ENCODE peak calls at places on chromosomes 1 and 21, in seven cellular contexts. One of them, this sample, is unnamed.

GRCh38 chr1:221274373-221274772 is 395.1 kb downstream of the HLX start:
- DNase-seq in HEK293T: no peak
- DNase-seq in WTC11: no peak
- DNase-seq in HCT116: no peak
- DNase-seq in H1: no peak
- DNase-seq in K562: no peak
- DNase-seq in HepG2: no peak
- DNase-seq in this sample: no peak

GRCh38 chr1:107804134-107804533 is 160.8 kb downstream of the VAV3 start:
- DNase-seq in HEK293T: no peak
- DNase-seq in WTC11: no peak
- DNase-seq in HCT116: no peak
- DNase-seq in H1: no peak
- DNase-seq in K562: no peak
- DNase-seq in HepG2: no peak
- DNase-seq in this sample: no peak

GRCh38 chr1:15848143-15848928 is 829 bp downstream of the SPEN start:
- DNase-seq in HEK293T: no peak
- DNase-seq in WTC11: peak
- DNase-seq in HCT116: no peak
- DNase-seq in H1: no peak
- DNase-seq in K562: peak
- DNase-seq in HepG2: no peak
- DNase-seq in this sample: no peak

GRCh38 chr1:168065511-168065910 is 71.2 kb downstream of the GPR161 start:
- DNase-seq in HEK293T: no peak
- DNase-seq in WTC11: no peak
- DNase-seq in HCT116: no peak
- DNase-seq in H1: no peak
- DNase-seq in K562: no peak
- DNase-seq in HepG2: no peak
- DNase-seq in this sample: no peak

GRCh38 chr1:174568551-174568950 is 120.8 kb downstream of the GPR52 start:
- DNase-seq in HEK293T: no peak
- DNase-seq in WTC11: no peak
- DNase-seq in HCT116: no peak
- DNase-seq in H1: no peak
- DNase-seq in K562: no peak
- DNase-seq in HepG2: no peak
- DNase-seq in this sample: no peak

GRCh38 chr21:26966978-26967913 is at the start of gene ADAMTS5:
- DNase-seq in HEK293T: peak
- DNase-seq in WTC11: peak
- DNase-seq in HCT116: no peak
- DNase-seq in H1: no peak
- DNase-seq in K562: no peak
- DNase-seq in HepG2: no peak
- DNase-seq in this sample: no peak

GRCh38 chr1:196685506-196685905 is 33.7 kb downstream of the CFH start:
- DNase-seq in HEK293T: no peak
- DNase-seq in WTC11: no peak
- DNase-seq in HCT116: no peak
- DNase-seq in H1: no peak
- DNase-seq in K562: no peak
- DNase-seq in HepG2: no peak
- DNase-seq in this sample: no peak

GRCh38 chr1:5949074-5949760 is 43.0 kb downstream of the NPHP4 start:
- DNase-seq in HEK293T: peak
- DNase-seq in WTC11: no peak
- DNase-seq in HCT116: no peak
- DNase-seq in H1: no peak
- DNase-seq in K562: peak
- DNase-seq in HepG2: peak
- DNase-seq in this sample: no peak

GRCh38 chr1:51961954-51962353 is 28.5 kb downstream of the RAB3B start:
- DNase-seq in HEK293T: no peak
- DNase-seq in WTC11: no peak
- DNase-seq in HCT116: no peak
- DNase-seq in H1: no peak
- DNase-seq in K562: no peak
- DNase-seq in HepG2: no peak
- DNase-seq in this sample: no peak

GRCh38 chr1:176694713-176695112 is 231.7 kb downstream of the PAPPA2 start:
- DNase-seq in HEK293T: no peak
- DNase-seq in WTC11: peak
- DNase-seq in HCT116: no peak
- DNase-seq in H1: no peak
- DNase-seq in K562: no peak
- DNase-seq in HepG2: no peak
- DNase-seq in this sample: no peak

GRCh38 chr1:227961651-227962050 is 13.9 kb upstream of the WNT9A start:
- DNase-seq in HEK293T: no peak
- DNase-seq in WTC11: no peak
- DNase-seq in HCT116: no peak
- DNase-seq in H1: no peak
- DNase-seq in K562: no peak
- DNase-seq in HepG2: no peak
- DNase-seq in this sample: no peak

GRCh38 chr1:106619080-106619826 is 437.2 kb upstream of the PRMT6 start:
- DNase-seq in HEK293T: no peak
- DNase-seq in WTC11: no peak
- DNase-seq in HCT116: no peak
- DNase-seq in H1: no peak
- DNase-seq in K562: no peak
- DNase-seq in HepG2: no peak
- DNase-seq in this sample: no peak

GRCh38 chr1:224047538-224047937 is 66.4 kb upstream of the FBXO28 start:
- DNase-seq in HEK293T: no peak
- DNase-seq in WTC11: no peak
- DNase-seq in HCT116: no peak
- DNase-seq in H1: no peak
- DNase-seq in K562: no peak
- DNase-seq in HepG2: no peak
- DNase-seq in this sample: no peak

GRCh38 chr1:172906778-172907592 is 143.8 kb downstream of the TNFSF18 start:
- DNase-seq in HEK293T: no peak
- DNase-seq in WTC11: no peak
- DNase-seq in HCT116: peak
- DNase-seq in H1: no peak
- DNase-seq in K562: peak
- DNase-seq in HepG2: no peak
- DNase-seq in this sample: no peak

GRCh38 chr1:64758233-64758632 is 13.4 kb downstream of the RAVER2 start:
- DNase-seq in HEK293T: no peak
- DNase-seq in WTC11: no peak
- DNase-seq in HCT116: no peak
- DNase-seq in H1: no peak
- DNase-seq in K562: no peak
- DNase-seq in HepG2: no peak
- DNase-seq in this sample: no peak

GRCh38 chr1:3899776-3900149 is 309 bp downstream of the C1orf174 start:
- DNase-seq in HEK293T: no peak
- DNase-seq in WTC11: peak
- DNase-seq in HCT116: no peak
- DNase-seq in H1: no peak
- DNase-seq in K562: peak
- DNase-seq in HepG2: no peak
- DNase-seq in this sample: no peak

GRCh38 chr1:246689409-246689997 is 34.7 kb upstream of the SCCPDH start:
- DNase-seq in HEK293T: peak
- DNase-seq in WTC11: peak
- DNase-seq in HCT116: peak
- DNase-seq in H1: peak
- DNase-seq in K562: peak
- DNase-seq in HepG2: peak
- DNase-seq in this sample: peak

GRCh38 chr1:185017338-185017737 is 28.0 kb upstream of the RNF2 start:
- DNase-seq in HEK293T: no peak
- DNase-seq in WTC11: no peak
- DNase-seq in HCT116: peak
- DNase-seq in H1: no peak
- DNase-seq in K562: no peak
- DNase-seq in HepG2: no peak
- DNase-seq in this sample: no peak

GRCh38 chr1:109198043-109198695 is 15.5 kb upstream of the SARS1 start:
- DNase-seq in HEK293T: no peak
- DNase-seq in WTC11: no peak
- DNase-seq in HCT116: no peak
- DNase-seq in H1: no peak
- DNase-seq in K562: peak
- DNase-seq in HepG2: no peak
- DNase-seq in this sample: no peak

GRCh38 chr1:66243548-66244130 is 290.3 kb upstream of the SGIP1 start:
- DNase-seq in HEK293T: no peak
- DNase-seq in WTC11: no peak
- DNase-seq in HCT116: no peak
- DNase-seq in H1: no peak
- DNase-seq in K562: no peak
- DNase-seq in HepG2: no peak
- DNase-seq in this sample: no peak

GRCh38 chr1:11052839-11053757 is 6.1 kb upstream of the MASP2 start:
- DNase-seq in HEK293T: no peak
- DNase-seq in WTC11: no peak
- DNase-seq in HCT116: no peak
- DNase-seq in H1: no peak
- DNase-seq in K562: peak
- DNase-seq in HepG2: no peak
- DNase-seq in this sample: no peak

GRCh38 chr1:51927029-51927428 is 48.5 kb upstream of the NRDC start:
- DNase-seq in HEK293T: no peak
- DNase-seq in WTC11: no peak
- DNase-seq in HCT116: no peak
- DNase-seq in H1: no peak
- DNase-seq in K562: no peak
- DNase-seq in HepG2: no peak
- DNase-seq in this sample: no peak

GRCh38 chr1:6581561-6582305 is 1.9 kb downstream of the ZBTB48 start:
- DNase-seq in HEK293T: no peak
- DNase-seq in WTC11: no peak
- DNase-seq in HCT116: no peak
- DNase-seq in H1: no peak
- DNase-seq in K562: no peak
- DNase-seq in HepG2: no peak
- DNase-seq in this sample: no peak

GRCh38 chr1:23395849-23396248 is 26.2 kb upstream of the ZNF436 start:
- DNase-seq in HEK293T: no peak
- DNase-seq in WTC11: no peak
- DNase-seq in HCT116: no peak
- DNase-seq in H1: no peak
- DNase-seq in K562: no peak
- DNase-seq in HepG2: no peak
- DNase-seq in this sample: no peak
- TF ChIP-seq SP1 in HEK293T: no peak
- TF ChIP-seq SP1 in WTC11: no peak
- TF ChIP-seq SP1 in HCT116: no peak
- TF ChIP-seq SP1 in H1: no peak
- TF ChIP-seq SP1 in K562: no peak
- TF ChIP-seq SP1 in HepG2: no peak
- TF ChIP-seq SP1 in this sample: no peak

DNA sequence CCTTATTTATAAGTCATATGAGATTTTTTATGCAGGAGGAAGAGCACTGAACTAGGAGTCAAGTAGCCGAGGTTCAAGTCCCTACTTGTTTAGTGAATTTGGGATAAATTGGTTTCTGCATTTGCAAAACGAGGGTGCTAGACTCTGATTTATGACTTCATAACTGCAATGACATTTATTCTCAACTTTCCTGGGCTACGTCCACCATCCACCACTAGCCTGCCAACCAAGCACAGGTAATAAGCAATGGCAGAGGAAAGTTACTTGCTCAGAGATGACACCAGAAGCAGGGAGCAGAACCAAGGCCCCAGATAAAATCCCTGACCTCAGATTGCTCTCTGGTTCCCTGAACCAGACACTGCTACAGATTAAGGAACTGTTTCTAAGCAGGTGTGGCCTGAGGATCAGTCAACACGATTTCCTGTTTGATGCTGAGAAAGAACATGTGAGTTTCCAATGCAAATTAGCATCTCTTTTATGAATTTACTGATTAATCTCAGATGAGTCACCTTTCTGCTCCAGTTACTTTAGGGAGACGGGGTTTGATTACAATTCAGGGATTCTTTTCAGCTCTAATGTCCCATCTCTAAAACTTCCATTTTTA is 52.7 kb downstream of the PLPP3 start:
- DNase-seq in HEK293T: no peak
- DNase-seq in WTC11: no peak
- DNase-seq in HCT116: no peak
- DNase-seq in H1: no peak
- DNase-seq in K562: no peak
- DNase-seq in HepG2: no peak
- DNase-seq in this sample: peak
- TF ChIP-seq SP1 in HEK293T: no peak
- TF ChIP-seq SP1 in WTC11: no peak
- TF ChIP-seq SP1 in HCT116: no peak
- TF ChIP-seq SP1 in H1: no peak
- TF ChIP-seq SP1 in K562: no peak
- TF ChIP-seq SP1 in HepG2: no peak
- TF ChIP-seq SP1 in this sample: no peak

DNA sequence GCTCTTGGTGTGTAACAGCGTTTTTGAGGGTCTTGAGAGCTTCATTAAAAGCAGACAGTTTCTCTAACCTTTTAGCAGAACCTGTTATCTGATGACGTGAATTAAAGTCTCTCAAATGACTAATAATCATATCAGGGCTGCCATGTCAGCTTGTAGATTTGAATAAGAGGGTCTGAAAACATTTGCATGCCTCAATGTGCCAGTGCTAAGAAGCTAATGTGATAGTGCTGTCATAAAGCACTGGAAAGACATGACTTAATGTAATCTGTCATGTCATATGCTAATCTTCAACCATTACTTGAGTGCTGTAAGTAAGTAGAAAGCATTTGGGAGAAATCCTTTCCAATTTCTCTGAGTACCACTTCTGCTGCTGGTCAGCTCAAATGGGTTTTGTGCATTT is 609.1 kb downstream of the LMO4 start:
- DNase-seq in HEK293T: no peak
- DNase-seq in WTC11: no peak
- DNase-seq in HCT116: no peak
- DNase-seq in H1: no peak
- DNase-seq in K562: no peak
- DNase-seq in HepG2: no peak
- DNase-seq in this sample: no peak
- TF ChIP-seq SP1 in HEK293T: no peak
- TF ChIP-seq SP1 in WTC11: no peak
- TF ChIP-seq SP1 in HCT116: no peak
- TF ChIP-seq SP1 in H1: no peak
- TF ChIP-seq SP1 in K562: no peak
- TF ChIP-seq SP1 in HepG2: no peak
- TF ChIP-seq SP1 in this sample: no peak

GRCh38 chr1:154730251-154730650 is 122.3 kb upstream of the ADAR start:
- DNase-seq in HEK293T: no peak
- DNase-seq in WTC11: no peak
- DNase-seq in HCT116: no peak
- DNase-seq in H1: no peak
- DNase-seq in K562: no peak
- DNase-seq in HepG2: no peak
- DNase-seq in this sample: no peak
- TF ChIP-seq SP1 in HEK293T: no peak
- TF ChIP-seq SP1 in WTC11: no peak
- TF ChIP-seq SP1 in HCT116: no peak
- TF ChIP-seq SP1 in H1: peak
- TF ChIP-seq SP1 in K562: no peak
- TF ChIP-seq SP1 in HepG2: no peak
- TF ChIP-seq SP1 in this sample: no peak